ENCODE peak calls at places on chromosome 18, in seven cellular contexts. A is thoracic aorta, B is body of pancreas, Q is GM12878, C is AG09309, Z is fibroblast of the aortic adventitia, G is fibroblast of lung. S is an unnamed sample.

GRCh38 chr18:10321987-10322386 is 132.4 kb upstream of the APCDD1 start:
- DNase-seq in A (no peak), B (no peak), Q (no peak), C (no peak), Z (no peak), G (no peak), S (no peak)

GRCh38 chr18:24659837-24660720 is 199.6 kb downstream of the HRH4 start:
- DNase-seq in A (no peak), B (peak; percentile 28), Q (no peak), C (no peak), Z (peak; percentile 20), G (peak; percentile 62), S (no peak)

GRCh38 chr18:12093520-12094257 is at the start of gene ANKRD62:
- DNase-seq in A (no peak), B (no peak), Q (no peak), C (no peak), Z (no peak), G (no peak), S (no peak)

GRCh38 chr18:463442-464310 is 36.8 kb downstream of the COLEC12 start:
- DNase-seq in A (no peak), B (no peak), Q (no peak), C (no peak), Z (no peak), G (no peak), S (no peak)

GRCh38 chr18:24429188-24429587 is 2.7 kb downstream of the IMPACT start:
- DNase-seq in A (no peak), B (no peak), Q (no peak), C (no peak), Z (no peak), G (no peak), S (no peak)

GRCh38 chr18:31512203-31512764 is 14.3 kb downstream of the DSG2 start:
- DNase-seq in A (no peak), B (peak; percentile 13), Q (no peak), C (no peak), Z (peak; percentile 35), G (peak; percentile 48), S (no peak)

GRCh38 chr18:13616525-13617035 is 109.8 kb downstream of the FAM210A start:
- DNase-seq in A (no peak), B (no peak), Q (no peak), C (no peak), Z (no peak), G (no peak), S (no peak)

GRCh38 chr18:45760443-45761036 is 36.6 kb downstream of the SLC14A1 start:
- DNase-seq in A (no peak), B (no peak), Q (no peak), C (no peak), Z (no peak), G (no peak), S (no peak)

GRCh38 chr18:23730850-23731249 is 41.6 kb downstream of the LAMA3 start:
- DNase-seq in A (no peak), B (no peak), Q (no peak), C (no peak), Z (no peak), G (no peak), S (no peak)

GRCh38 chr18:46282177-46282570 is 178.0 kb downstream of the HAUS1 start:
- DNase-seq in A (no peak), B (no peak), Q (no peak), C (no peak), Z (no peak), G (no peak), S (no peak)

GRCh38 chr18:22999212-22999611 is 66.1 kb downstream of the RBBP8 start:
- DNase-seq in A (no peak), B (no peak), Q (no peak), C (peak; percentile 32), Z (peak; percentile 88), G (no peak), S (no peak)

GRCh38 chr18:69186162-69186561 is 214.5 kb upstream of the DOK6 start:
- DNase-seq in A (no peak), B (no peak), Q (no peak), C (no peak), Z (no peak), G (no peak), S (no peak)

GRCh38 chr18:62339106-62339988 is 14.2 kb downstream of the TNFRSF11A start:
- DNase-seq in A (no peak), B (no peak), Q (no peak), C (peak; percentile 17), Z (peak; percentile 78), G (peak; percentile 44), S (no peak)

GRCh38 chr18:2680216-2680792 is 24.8 kb downstream of the SMCHD1 start:
- DNase-seq in A (no peak), B (no peak), Q (no peak), C (no peak), Z (no peak), G (no peak), S (no peak)

GRCh38 chr18:32040936-32041335 is 22.3 kb downstream of the RNF125 start:
- DNase-seq in A (no peak), B (no peak), Q (no peak), C (no peak), Z (no peak), G (no peak), S (no peak)

GRCh38 chr18:66013976-66014375 is 263.2 kb downstream of the CDH7 start:
- DNase-seq in A (no peak), B (no peak), Q (no peak), C (no peak), Z (no peak), G (peak; percentile 26), S (no peak)

GRCh38 chr18:55634545-55634944 is 46.6 kb upstream of the TCF4 start:
- DNase-seq in A (no peak), B (no peak), Q (no peak), C (peak; percentile 84), Z (peak; percentile 87), G (peak; percentile 92), S (peak; percentile 69)

GRCh38 chr18:13703899-13704298 is 22.5 kb downstream of the FAM210A start:
- DNase-seq in A (no peak), B (no peak), Q (no peak), C (no peak), Z (no peak), G (peak; percentile 23), S (no peak)

GRCh38 chr18:37188016-37188791 is 359.3 kb downstream of the KIAA1328 start:
- DNase-seq in A (no peak), B (no peak), Q (no peak), C (no peak), Z (no peak), G (no peak), S (peak; percentile 19)

GRCh38 chr18:46260879-46261143 is 156.6 kb downstream of the HAUS1 start:
- DNase-seq in A (no peak), B (no peak), Q (no peak), C (no peak), Z (peak; percentile 43), G (peak; percentile 50), S (no peak)

GRCh38 chr18:35581555-35582309 is at the start of gene GALNT1:
- DNase-seq in A (no peak), B (peak; percentile 23), Q (no peak), C (no peak), Z (no peak), G (peak; percentile 17), S (no peak)

GRCh38 chr18:65704051-65704450 is 46.8 kb upstream of the CDH7 start:
- DNase-seq in A (no peak), B (no peak), Q (no peak), C (no peak), Z (no peak), G (no peak), S (no peak)

GRCh38 chr18:39205565-39205964 is 1640.0 kb upstream of the CELF4 start:
- DNase-seq in A (no peak), B (no peak), Q (no peak), C (no peak), Z (no peak), G (no peak), S (no peak)

GRCh38 chr18:36095936-36096519 is 28.7 kb upstream of the RPRD1A start:
- DNase-seq in A (no peak), B (no peak), Q (no peak), C (peak; percentile 58), Z (peak; percentile 89), G (peak; percentile 90), S (peak; percentile 53)

GRCh38 chr18:11322716-11323115 is 173.3 kb upstream of the PIEZO2 start:
- DNase-seq in A (no peak), B (no peak), Q (no peak), C (no peak), Z (no peak), G (no peak), S (no peak)

GRCh38 chr18:13252696-13253410 is 34.3 kb downstream of the LDLRAD4 start:
- DNase-seq in A (no peak), B (peak; percentile 0), Q (no peak), C (no peak), Z (no peak), G (no peak), S (no peak)

DNA sequence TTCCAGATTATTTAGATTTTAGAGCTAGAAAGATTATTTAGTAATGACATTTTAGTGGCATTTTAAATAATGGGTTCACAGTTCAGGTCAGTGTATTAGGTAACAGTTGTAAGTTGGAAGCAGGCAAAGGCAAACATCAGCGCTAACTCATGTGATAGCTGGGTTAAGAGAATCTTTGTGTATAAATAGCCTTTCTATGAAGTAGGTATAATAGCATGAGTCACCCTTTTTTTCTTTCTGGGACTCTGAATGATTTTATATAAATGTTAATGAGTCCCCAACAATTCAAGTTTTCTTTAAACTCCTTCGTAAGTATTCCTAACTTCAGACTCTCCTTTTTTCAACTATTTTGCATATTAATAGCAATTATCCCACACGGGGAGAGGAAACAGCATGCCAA is 384.3 kb downstream of the PIK3C3 start:
- DNase-seq in A (no peak), B (no peak), Q (no peak), C (no peak), Z (no peak), G (no peak), S (no peak)
- H3K4me3 ChIP-seq in A (no peak overlapping the region), B (no peak overlapping the region), Q (no peak overlapping the region), C (no peak overlapping the region), Z (no peak overlapping the region), G (no peak overlapping the region), S (no peak overlapping the region)

DNA sequence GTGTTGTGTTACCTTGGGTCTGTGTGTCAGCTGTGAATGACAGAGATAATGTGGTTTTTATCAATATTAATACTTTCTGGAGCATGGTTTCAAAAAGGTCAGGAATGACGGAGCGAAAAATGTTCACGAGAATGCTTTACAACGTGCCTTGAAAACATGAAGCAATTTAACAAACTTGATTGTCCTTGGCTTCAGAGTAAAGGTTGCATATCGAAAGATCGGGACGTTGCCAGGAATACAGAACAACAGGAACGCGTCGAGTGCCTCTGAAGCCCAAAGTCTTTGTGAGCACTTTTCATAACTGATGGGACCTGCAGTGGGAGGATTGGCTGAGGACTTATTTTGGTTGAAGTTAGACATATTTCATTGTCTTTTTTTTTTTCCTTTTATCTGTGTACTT is 206.1 kb downstream of the ZNF407 start:
- DNase-seq in A (no peak), B (peak; percentile 37), Q (no peak), C (no peak), Z (peak; percentile 81), G (peak; percentile 36), S (no peak)
- TF ChIP-seq CTCF in A (no peak), B (no peak), Q (no peak), C (no peak), Z (no peak), G (no peak), S (no peak)

GRCh38 chr18:44682871-44683221 is 2.2 kb downstream of the SETBP1 start:
- DNase-seq in A (no peak), B (peak; percentile 65), Q (no peak), C (no peak), Z (no peak), G (peak; percentile 55), S (no peak)
- H3K4me3 ChIP-seq in A (peak overlapping the region; percentile 79), B (no peak overlapping the region), Q (peak overlapping the region; percentile 75), C (peak overlapping the region; percentile 3), Z (peak overlapping the region; percentile 29), G (peak overlapping the region; percentile 14), S (no peak overlapping the region)

GRCh38 chr18:78984941-78985784 is 5.5 kb downstream of the SALL3 start:
- DNase-seq in A (no peak), B (peak; percentile 36), Q (no peak), C (no peak), Z (peak; percentile 3), G (no peak), S (no peak)
- TF ChIP-seq CTCF in A (no peak), B (peak; percentile 11), Q (peak; percentile 38), C (no peak), Z (peak; percentile 11), G (peak; percentile 17), S (no peak)

S was measured in AG04449.